ENCODE peak calls at places on chromosomes 2 and 18, in seven cellular contexts. K, U, D, A, O, P and X are unnamed samples. For H3K4me1, the result is how much of the 10 kb centered on the place peaks cover.

GRCh38 chr2:217186152-217186551 is 326.3 kb upstream of the TNP1 start:
- DNase-seq in A (no peak), P (no peak), U (no peak), D (no peak), O (no peak), K (peak), X (peak)

GRCh38 chr2:100483892-100484291 is 13.6 kb downstream of the NMS start:
- DNase-seq in U (no peak), A (no peak), P (no peak), D (no peak), K (no peak), O (no peak), X (no peak)

GRCh38 chr2:162840598-162841246 is 2.2 kb upstream of the KCNH7 start:
- DNase-seq in O (peak), K (no peak), P (no peak), A (peak), D (peak), U (peak), X (no peak)

GRCh38 chr2:31831585-31831984 is 179.2 kb downstream of the MEMO1 start:
- DNase-seq in D (no peak), P (no peak), U (no peak), A (no peak), K (no peak), O (no peak), X (no peak)

GRCh38 chr2:62364786-62365185 is 141.2 kb downstream of the TMEM17 start:
- DNase-seq in A (no peak), O (no peak), K (no peak), D (no peak), U (no peak), P (no peak), X (no peak)

GRCh38 chr2:211157856-211158463 is 601.6 kb downstream of the CPS1 start:
- DNase-seq in U (peak), O (peak), D (peak), P (peak), K (peak), A (peak), X (peak)

GRCh38 chr2:17918789-17919188 is 40.3 kb downstream of the KCNS3 start:
- DNase-seq in O (no peak), P (no peak), K (no peak), U (no peak), A (peak), D (no peak), X (no peak)

GRCh38 chr2:186884585-186884984 is 35.6 kb upstream of the ZSWIM2 start:
- DNase-seq in P (no peak), A (peak), O (no peak), D (no peak), K (no peak), U (no peak), X (no peak)

GRCh38 chr2:43340945-43341356 is 114.5 kb upstream of the ZFP36L2 start:
- DNase-seq in A (no peak), D (no peak), K (no peak), U (no peak), P (no peak), O (no peak), X (no peak)

GRCh38 chr2:14806567-14807077 is 174.1 kb downstream of the LRATD1 start:
- DNase-seq in A (no peak), U (no peak), O (no peak), P (no peak), K (no peak), D (no peak), X (no peak)

GRCh38 chr2:101435011-101435862 is 39.7 kb downstream of the RFX8 start:
- DNase-seq in U (no peak), D (no peak), P (no peak), O (no peak), A (peak), K (peak), X (no peak)

GRCh38 chr2:52034706-52035105 is 1002.8 kb upstream of the NRXN1 start:
- DNase-seq in O (no peak), P (no peak), A (no peak), U (no peak), K (no peak), D (no peak), X (no peak)

GRCh38 chr2:142944264-142944663 is 66.8 kb downstream of the KYNU start:
- DNase-seq in P (no peak), K (no peak), O (no peak), A (no peak), D (no peak), U (no peak), X (no peak)

GRCh38 chr2:37560863-37561614 is 110.4 kb downstream of the CDC42EP3 start:
- DNase-seq in K (no peak), U (no peak), D (no peak), A (no peak), P (no peak), O (no peak), X (no peak)

DNA sequence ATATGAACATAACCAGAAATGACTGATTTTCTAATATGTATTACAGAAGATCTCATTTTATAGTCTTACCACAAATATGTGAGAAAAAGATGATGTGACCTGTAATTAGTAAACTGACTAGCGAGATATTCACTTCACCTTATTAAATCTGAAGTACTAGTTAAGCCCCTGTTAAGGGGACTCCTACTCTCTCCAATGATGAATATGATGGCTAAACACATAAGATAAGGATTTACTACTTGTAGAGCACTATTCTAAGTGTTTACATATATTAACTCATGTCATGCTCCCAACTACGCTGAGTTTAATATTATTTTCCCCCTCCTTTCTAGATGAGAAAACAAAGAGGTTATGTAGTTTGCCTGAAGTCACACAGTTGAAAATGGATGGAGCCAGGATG is 40.9 kb downstream of the SP3 start:
- DNase-seq in K (no peak), U (no peak), D (no peak), P (no peak), O (no peak), A (no peak), X (no peak)
- H3K4me1 ChIP-seq in K (under half), U (under half), D (half or more), P (under half), O (under half), A (under half), X (under half)

GRCh38 chr18:9613550-9614400 is 584 bp downstream of the PPP4R1 start:
- DNase-seq in K (peak), D (peak), U (peak), P (peak), O (peak), A (peak), X (peak)

GRCh38 chr18:9614401-9615279 is at the start of gene PPP4R1:
- DNase-seq in P (peak), U (peak), D (peak), O (peak), A (peak), K (peak), X (peak)

GRCh38 chr18:9615280-9615797 is 980 bp upstream of the PPP4R1 start:
- DNase-seq in K (no peak), D (no peak), P (no peak), A (no peak), U (no peak), O (no peak), X (no peak)

GRCh38 chr18:9612215-9612830 is 2.0 kb downstream of the PPP4R1 start:
- DNase-seq in O (no peak), A (peak), K (no peak), U (no peak), P (peak), D (peak), X (no peak)

DNA sequence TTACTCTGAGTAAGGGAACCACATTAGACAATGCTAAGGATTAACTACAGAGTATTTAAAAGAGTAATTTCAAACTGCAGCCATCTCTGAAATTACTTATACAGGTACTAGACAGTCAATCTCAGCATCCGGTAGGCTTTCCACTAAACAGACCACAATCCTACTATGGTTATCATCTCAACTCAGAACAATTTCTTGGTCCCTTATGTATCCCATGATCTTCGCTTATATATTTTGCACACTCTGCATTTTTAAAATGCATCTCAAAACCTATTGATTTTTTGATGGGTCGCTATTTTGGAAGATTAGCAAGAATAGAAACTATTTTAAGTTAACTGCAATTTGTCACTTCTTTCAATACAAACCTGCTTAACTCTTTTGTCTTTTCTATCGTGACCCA is 1.4 kb downstream of the PPP4R1 start:
- DNase-seq in A (no peak), K (no peak), P (no peak), O (no peak), U (no peak), D (no peak), X (no peak)
- H3K4me1 ChIP-seq in A (under half), K (under half), P (under half), O (half or more), U (under half), D (half or more), X (under half)

DNA sequence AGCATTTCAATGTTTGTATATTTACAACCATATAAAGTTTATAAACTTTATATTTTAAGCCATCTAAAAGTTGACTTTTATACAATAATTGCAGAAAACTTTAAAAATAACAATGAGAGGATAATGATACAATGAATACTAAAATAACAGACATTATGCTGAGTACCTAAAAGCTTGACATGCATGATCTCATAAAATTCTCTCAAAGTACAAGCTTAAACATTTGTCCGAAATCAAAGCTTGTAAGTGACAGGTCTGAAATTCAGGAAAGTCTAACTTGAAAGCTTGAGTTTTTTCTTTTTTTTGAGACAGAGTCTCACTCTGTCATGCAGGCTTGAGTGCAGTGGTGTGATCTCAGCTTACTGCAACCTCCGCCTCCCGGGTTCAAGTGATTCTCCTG is 84.1 kb upstream of the FRZB start:
- DNase-seq in K (no peak), O (no peak), P (no peak), U (no peak), D (no peak), A (no peak), X (no peak)
- H3K4me1 ChIP-seq in K (under half), O (under half), P (under half), U (under half), D (under half), A (under half), X (under half)

GRCh38 chr18:77046409-77046808 is 86.2 kb downstream of the MBP start:
- DNase-seq in P (no peak), D (no peak), K (no peak), O (no peak), U (no peak), A (no peak), X (no peak)

GRCh38 chr18:77045682-77046081 is 86.9 kb downstream of the MBP start:
- DNase-seq in A (no peak), P (no peak), K (no peak), U (no peak), D (no peak), O (no peak), X (no peak)

GRCh38 chr18:77044866-77045664 is 87.5 kb downstream of the MBP start:
- DNase-seq in O (no peak), P (no peak), U (no peak), D (no peak), K (no peak), A (no peak), X (no peak)

GRCh38 chr18:77047803-77048419 is 84.7 kb downstream of the MBP start:
- DNase-seq in U (no peak), P (no peak), O (no peak), K (no peak), A (no peak), D (no peak), X (no peak)

DNA sequence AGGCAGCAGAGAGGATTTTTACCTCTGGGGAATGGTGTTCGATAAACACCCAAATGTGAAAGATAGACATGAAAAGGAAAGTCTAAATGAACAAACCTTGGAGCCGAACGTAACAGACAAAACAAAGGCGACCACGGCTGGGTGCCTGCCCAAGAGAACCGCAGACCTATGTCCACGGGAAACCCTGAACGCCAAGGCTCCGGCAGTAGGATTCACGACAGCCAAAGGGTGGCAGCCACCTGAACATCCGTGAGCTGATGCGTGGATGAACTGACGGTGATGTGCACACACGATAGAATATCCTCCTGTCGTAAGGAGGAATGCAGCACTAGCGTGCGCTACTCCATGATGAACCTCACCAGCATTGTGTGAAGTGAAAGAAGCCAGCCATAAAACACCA is 85.6 kb downstream of the MBP start:
- DNase-seq in K (no peak), U (no peak), A (no peak), D (no peak), P (no peak), O (no peak), X (no peak)
- H3K4me1 ChIP-seq in K (under half), U (under half), A (under half), D (under half), P (under half), O (under half), X (under half)

GRCh38 chr18:75220786-75221355 is 10.3 kb downstream of the TSHZ1 start:
- DNase-seq in D (no peak), U (no peak), P (no peak), A (no peak), O (no peak), K (no peak), X (no peak)

GRCh38 chr18:75218064-75218463 is 7.5 kb downstream of the TSHZ1 start:
- DNase-seq in A (no peak), K (no peak), D (no peak), P (no peak), U (no peak), O (no peak), X (no peak)

GRCh38 chr18:75221397-75221796 is 10.8 kb downstream of the TSHZ1 start:
- DNase-seq in P (no peak), K (no peak), U (no peak), D (no peak), A (no peak), O (no peak), X (no peak)

GRCh38 chr18:75218524-75218923 is 7.9 kb downstream of the TSHZ1 start:
- DNase-seq in A (no peak), U (no peak), O (no peak), P (no peak), K (no peak), D (no peak), X (no peak)

GRCh38 chr18:75219684-75220083 is 9.1 kb downstream of the TSHZ1 start:
- DNase-seq in U (no peak), O (no peak), A (no peak), K (no peak), D (no peak), P (no peak), X (no peak)
- H3K4me1 ChIP-seq in U (under half), O (under half), A (under half), K (under half), D (half or more), P (under half), X (under half)

DNA sequence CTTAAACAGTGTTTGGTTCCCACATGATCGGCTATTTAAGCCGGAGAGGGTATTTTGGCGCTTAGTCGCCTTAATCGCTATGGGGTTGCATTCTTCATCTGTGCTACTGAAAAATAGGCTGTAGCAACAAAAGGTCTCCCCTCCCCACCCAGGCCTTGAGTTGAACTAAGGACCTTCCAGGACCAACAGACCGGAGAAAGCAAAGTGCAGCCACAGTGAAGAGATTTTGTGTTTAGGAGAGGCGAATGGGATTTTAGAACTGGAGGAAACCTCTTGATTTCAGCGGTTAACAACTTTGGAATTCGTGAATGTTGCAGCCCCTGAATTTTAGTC is 1.4 kb downstream of the ITGA6 start:
- DNase-seq in P (no peak), U (no peak), O (no peak), D (no peak), A (no peak), K (no peak), X (no peak)
- H3K4me1 ChIP-seq in P (half or more), U (under half), O (under half), D (half or more), A (half or more), K (under half), X (under half)

GRCh38 chr2:128320609-128321420 is 2.1 kb upstream of the HS6ST1 start:
- DNase-seq in K (peak), D (no peak), P (peak), O (no peak), U (peak), A (no peak), X (peak)

GRCh38 chr2:128322651-128323491 is 4.2 kb upstream of the HS6ST1 start:
- DNase-seq in D (peak), K (peak), A (peak), P (peak), U (peak), O (no peak), X (peak)

GRCh38 chr2:128321784-128322650 is 3.3 kb upstream of the HS6ST1 start:
- DNase-seq in K (peak), P (peak), A (peak), D (peak), O (peak), U (peak), X (peak)

GRCh38 chr2:128319773-128320608 is 1.3 kb upstream of the HS6ST1 start:
- DNase-seq in A (no peak), O (no peak), D (peak), K (peak), P (peak), U (no peak), X (peak)

GRCh38 chr2:128321421-128321775 is 2.7 kb upstream of the HS6ST1 start:
- DNase-seq in K (peak), P (peak), A (peak), U (peak), D (no peak), O (no peak), X (peak)
- H3K4me1 ChIP-seq in K (under half), P (under half), A (under half), U (under half), D (under half), O (under half), X (under half)